ENCODE peak calls at places on chromosomes 13 and 19, in six cellular contexts. L, Y, A, E, M and K are unnamed samples.

GRCh38 chr13:32159147-32159869 is 127.7 kb downstream of the FRY start:
- DNase-seq in E (no peak), A (no peak), L (no peak), Y (no peak), M (no peak), K (no peak)

GRCh38 chr13:45950343-45950995 is 98.9 kb upstream of the SIAH3 start:
- DNase-seq in M (no peak), A (no peak), Y (no peak), E (no peak), L (no peak), K (no peak)

GRCh38 chr13:77896536-77896935 is 22.1 kb downstream of the EDNRB start:
- DNase-seq in L (no peak), M (no peak), A (no peak), Y (no peak), E (no peak), K (no peak)

GRCh38 chr19:37817180-37817911 is 38.0 kb upstream of the ZNF573 start:
- DNase-seq in M (peak), L (peak), A (peak), E (peak), Y (no peak), K (no peak)

GRCh38 chr19:22945560-22945959 is 57.4 kb downstream of the ZNF728 start:
- DNase-seq in L (no peak), E (no peak), Y (no peak), M (peak), A (no peak), K (no peak)

GRCh38 chr13:113646921-113647340 is 11.1 kb downstream of the ATP4B start:
- DNase-seq in Y (no peak), E (no peak), A (no peak), L (no peak), M (no peak), K (no peak)

GRCh38 chr19:27776524-27776923 is 1436.4 kb downstream of the UQCRFS1 start:
- DNase-seq in Y (no peak), A (no peak), L (no peak), M (no peak), E (no peak), K (no peak)

GRCh38 chr19:2221250-2221831 is 14.8 kb downstream of the PLEKHJ1 start:
- DNase-seq in A (no peak), Y (no peak), E (no peak), M (no peak), L (peak), K (peak)

GRCh38 chr13:39036212-39036611 is 1.7 kb downstream of the PROSER1 start:
- DNase-seq in Y (no peak), E (no peak), L (peak), M (peak), A (no peak), K (no peak)